ENCODE peak calls at places on chromosome 10, in seven cellular contexts. A is hepatocyte, S is heart left ventricle, B is aorta, M is IMR-90, P is right cardiac atrium, F is ovary. Q is an unnamed sample.

GRCh38 chr10:104824378-104825006 is 183.4 kb downstream of the SORCS3 start:
- DNase-seq in M (no peak), P (no peak), F (peak; percentile 17), S (no peak), A (peak; percentile 70), B (peak; percentile 46), Q (no peak)

GRCh38 chr10:88082806-88083596 is 219.6 kb downstream of the PTEN start:
- DNase-seq in S (no peak), B (no peak), F (no peak), P (no peak), M (no peak), A (no peak), Q (no peak)

GRCh38 chr10:132001238-132001977 is 19.7 kb upstream of the BNIP3 start:
- DNase-seq in S (no peak), P (no peak), F (peak; percentile 51), M (peak; percentile 43), A (no peak), B (no peak), Q (no peak)

GRCh38 chr10:28879875-28880381 is 202.6 kb downstream of the BAMBI start:
- DNase-seq in B (peak; percentile 66), M (no peak), F (peak; percentile 25), A (no peak), P (peak; percentile 78), S (peak; percentile 27), Q (peak; percentile 77)

GRCh38 chr10:129035052-129035805 is 431.8 kb upstream of the MGMT start:
- DNase-seq in M (no peak), F (no peak), P (no peak), B (no peak), A (no peak), S (no peak), Q (peak; percentile 85)

GRCh38 chr10:85888004-85888403 is 478.6 kb downstream of the GRID1 start:
- DNase-seq in M (no peak), P (no peak), S (no peak), F (no peak), A (no peak), B (no peak), Q (no peak)

GRCh38 chr10:88209837-88210552 is 346.6 kb downstream of the PTEN start:
- DNase-seq in M (peak; percentile 58), F (no peak), S (no peak), B (no peak), A (no peak), P (no peak), Q (no peak)

GRCh38 chr10:102769375-102770107 is 25.8 kb downstream of the WBP1L start:
- DNase-seq in A (peak; percentile 66), F (no peak), P (no peak), M (peak; percentile 40), S (no peak), B (no peak), Q (no peak)

GRCh38 chr10:124083047-124083739 is 10.2 kb downstream of the CHST15 start:
- DNase-seq in P (no peak), S (no peak), M (no peak), B (no peak), F (no peak), A (no peak), Q (no peak)

GRCh38 chr10:4280481-4281206 is 495.6 kb upstream of the KLF6 start:
- DNase-seq in P (no peak), A (no peak), M (peak; percentile 63), F (no peak), S (no peak), B (no peak), Q (no peak)

GRCh38 chr10:99676435-99676834 is 17.1 kb downstream of the ENTPD7 start:
- DNase-seq in F (no peak), P (no peak), M (peak; percentile 94), S (no peak), A (no peak), B (no peak), Q (no peak)

GRCh38 chr10:114632869-114633715 is 25.0 kb downstream of the ABLIM1 start:
- DNase-seq in P (peak; percentile 70), M (peak; percentile 94), F (peak; percentile 43), A (peak; percentile 88), B (peak; percentile 61), S (peak; percentile 59), Q (peak; percentile 78)

GRCh38 chr10:112388548-112388947 is 14.6 kb downstream of the ACSL5 start:
- DNase-seq in M (no peak), A (no peak), S (no peak), P (no peak), B (no peak), F (no peak), Q (no peak)

GRCh38 chr10:93568105-93568390 is 1.6 kb downstream of the FFAR4 start:
- DNase-seq in B (no peak), M (no peak), S (no peak), A (no peak), P (peak; percentile 64), F (no peak), Q (no peak)

GRCh38 chr10:20276127-20276979 is 460.1 kb downstream of the PLXDC2 start:
- DNase-seq in A (no peak), F (no peak), P (no peak), M (no peak), B (no peak), S (no peak), Q (no peak)

GRCh38 chr10:32990811-32991210 is 32.8 kb upstream of the ITGB1 start:
- DNase-seq in F (no peak), B (no peak), A (no peak), P (no peak), M (no peak), S (no peak), Q (no peak)

GRCh38 chr10:62527019-62527827 is 153.1 kb downstream of the ZNF365 start:
- DNase-seq in B (no peak), P (no peak), S (no peak), A (no peak), F (no peak), M (no peak), Q (peak; percentile 49)

GRCh38 chr10:114607358-114607998 is 50.6 kb downstream of the ABLIM1 start:
- DNase-seq in P (no peak), B (no peak), A (no peak), F (no peak), M (peak; percentile 56), S (no peak), Q (no peak)

GRCh38 chr10:10626734-10627133 is 390.9 kb upstream of the CELF2 start:
- DNase-seq in P (no peak), F (no peak), B (no peak), S (no peak), A (no peak), M (no peak), Q (no peak)

GRCh38 chr10:34260904-34261303 is 554.2 kb downstream of the PARD3 start:
- DNase-seq in A (no peak), B (no peak), P (no peak), F (no peak), M (no peak), S (no peak), Q (no peak)

GRCh38 chr10:11448190-11448544 is 163.3 kb downstream of the USP6NL start:
- DNase-seq in F (no peak), B (no peak), A (no peak), P (no peak), S (no peak), M (no peak), Q (no peak)

GRCh38 chr10:58781873-58782488 is 269.3 kb downstream of the BICC1 start:
- DNase-seq in S (no peak), M (peak; percentile 49), B (no peak), A (peak; percentile 66), P (no peak), F (no peak), Q (no peak)

GRCh38 chr10:12780634-12781601 is 220.6 kb downstream of the CCDC3 start:
- DNase-seq in B (no peak), F (no peak), P (no peak), M (peak; percentile 20), A (no peak), S (no peak), Q (no peak)

GRCh38 chr10:119441151-119441821 is 101.2 kb downstream of the RGS10 start:
- DNase-seq in S (peak; percentile 64), P (peak; percentile 77), F (peak; percentile 72), B (peak; percentile 69), M (peak; percentile 79), A (no peak), Q (peak; percentile 76)

GRCh38 chr10:61812052-61812721 is 89.3 kb upstream of the ARID5B start:
- DNase-seq in M (no peak), B (no peak), F (no peak), A (no peak), P (no peak), S (no peak), Q (no peak)

GRCh38 chr10:1487288-1487687 is 250.0 kb downstream of the ADARB2 start:
- DNase-seq in B (no peak), A (no peak), S (no peak), F (no peak), P (no peak), M (no peak), Q (no peak)
- H3K4me1 ChIP-seq in B (no peaks in the 10 kb centered on the region), A (no peaks in the 10 kb centered on the region), S (no peaks in the 10 kb centered on the region), F (no peaks in the 10 kb centered on the region), P (no peaks in the 10 kb centered on the region), M (no peaks in the 10 kb centered on the region), Q (no peaks in the 10 kb centered on the region)

GRCh38 chr10:79231908-79232307 is 115.4 kb upstream of the PPIF start:
- DNase-seq in B (no peak), F (no peak), M (no peak), A (no peak), S (no peak), P (no peak), Q (no peak)

GRCh38 chr10:79237801-79238520 is 109.3 kb upstream of the PPIF start:
- DNase-seq in F (no peak), P (no peak), M (no peak), S (no peak), B (no peak), A (no peak), Q (peak; percentile 82)

GRCh38 chr10:79232864-79233263 is 114.4 kb upstream of the PPIF start:
- DNase-seq in M (no peak), B (no peak), P (no peak), A (no peak), F (no peak), S (no peak), Q (no peak)

GRCh38 chr10:79235765-79236755 is 111.2 kb upstream of the PPIF start:
- DNase-seq in F (no peak), M (no peak), S (no peak), B (no peak), A (no peak), P (no peak), Q (no peak)

GRCh38 chr10:79234391-79235318 is 112.6 kb upstream of the PPIF start:
- DNase-seq in P (no peak), F (no peak), S (no peak), A (no peak), B (no peak), M (peak; percentile 63), Q (no peak)
- H3K4me1 ChIP-seq in P (peaks cover 16% of the 10 kb centered on the region), F (peaks cover 11% of the 10 kb centered on the region), S (peaks cover 60% of the 10 kb centered on the region), A (peaks cover 26% of the 10 kb centered on the region), B (no peaks in the 10 kb centered on the region), M (peaks cover 41% of the 10 kb centered on the region), Q (no peaks in the 10 kb centered on the region)

GRCh38 chr10:5894873-5895272 is 4.8 kb downstream of the FBH1 start:
- DNase-seq in S (peak; percentile 55), A (no peak), B (no peak), M (no peak), P (peak; percentile 75), F (no peak), Q (no peak)
- H3K4me1 ChIP-seq in S (peaks cover 60% of the 10 kb centered on the region), A (peaks cover 10% of the 10 kb centered on the region), B (peaks cover 4% of the 10 kb centered on the region), M (peaks cover 6% of the 10 kb centered on the region), P (peaks cover 10% of the 10 kb centered on the region), F (peaks cover 6% of the 10 kb centered on the region), Q (no peaks in the 10 kb centered on the region)

DNA sequence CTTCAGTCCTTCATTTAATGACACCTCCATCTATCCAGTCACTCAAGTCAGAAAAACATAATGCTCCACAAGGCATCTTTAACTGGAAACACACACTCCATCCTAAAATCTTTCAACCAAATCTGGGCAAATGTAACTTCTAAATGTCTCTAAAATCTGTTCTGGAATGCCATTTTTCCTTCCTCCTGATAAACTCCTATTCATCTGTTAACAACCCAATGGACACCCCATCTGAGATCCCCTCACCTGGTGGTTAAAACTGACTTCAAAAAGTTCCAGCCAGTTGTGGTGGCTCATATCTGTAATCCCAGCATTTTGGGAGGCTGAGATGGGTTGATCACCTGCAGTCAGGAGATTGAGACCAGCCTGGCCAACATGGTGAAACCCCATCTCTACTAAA is 78.7 kb downstream of the ARHGAP21 start:
- DNase-seq in S (no peak), F (no peak), B (no peak), A (no peak), M (no peak), P (no peak), Q (no peak)
- H3K4me1 ChIP-seq in S (peaks cover 15% of the 10 kb centered on the region), F (peaks cover 2% of the 10 kb centered on the region), B (peaks cover 6% of the 10 kb centered on the region), A (peaks cover 4% of the 10 kb centered on the region), M (peaks cover 8% of the 10 kb centered on the region), P (no peaks in the 10 kb centered on the region), Q (no peaks in the 10 kb centered on the region)